ENCODE peak calls at places on chromosome 15, in four cellular contexts. N, G, F and I are unnamed samples.

GRCh38 chr15:35833590-35833989 is 287.6 kb upstream of the DPH6 start:
- DNase-seq in G (no peak), F (no peak), N (no peak), I (no peak)

GRCh38 chr15:28894631-28895030 is 8.9 kb downstream of the APBA2 start:
- DNase-seq in N (no peak), F (no peak), G (no peak), I (no peak)

GRCh38 chr15:56837281-56837680 is 81.2 kb upstream of the TCF12 start:
- DNase-seq in F (no peak), N (no peak), G (no peak), I (no peak)

GRCh38 chr15:77753238-77753873 is 120.6 kb upstream of the LINGO1 start:
- DNase-seq in G (no peak), N (no peak), F (no peak), I (no peak)

GRCh38 chr15:43928152-43928551 is 101.3 kb downstream of the WDR76 start:
- DNase-seq in N (no peak), F (no peak), G (no peak), I (no peak)

GRCh38 chr15:76642671-76643070 is 262.5 kb downstream of the SCAPER start:
- DNase-seq in F (no peak), G (no peak), N (no peak), I (no peak)

GRCh38 chr15:71588746-71589145 is 221.6 kb upstream of the NR2E3 start:
- DNase-seq in F (no peak), G (no peak), N (no peak), I (no peak)

GRCh38 chr15:90184786-90185704 is 16.1 kb upstream of the SEMA4B start:
- DNase-seq in N (peak), F (peak), G (peak), I (peak)

GRCh38 chr15:55267401-55268053 is 22.1 kb downstream of the RAB27A start:
- DNase-seq in N (peak), F (peak), G (peak), I (no peak)

GRCh38 chr15:98231696-98232440 is 271.4 kb downstream of the ARRDC4 start:
- DNase-seq in N (no peak), G (no peak), F (no peak), I (no peak)

GRCh38 chr15:99669250-99669649 is 64.0 kb downstream of the LYSMD4 start:
- DNase-seq in N (no peak), F (no peak), G (no peak), I (no peak)

GRCh38 chr15:29571728-29572454 is 250.4 kb downstream of the TJP1 start:
- DNase-seq in F (no peak), N (no peak), G (no peak), I (no peak)

GRCh38 chr15:62431806-62432205 is 266.7 kb upstream of the C2CD4B start:
- DNase-seq in N (no peak), G (no peak), F (no peak), I (no peak)

GRCh38 chr15:49137861-49138260 is 17.5 kb downstream of the COPS2 start:
- DNase-seq in F (no peak), G (no peak), N (no peak), I (no peak)

GRCh38 chr15:22922003-22922402 is 58.2 kb downstream of the CYFIP1 start:
- DNase-seq in F (no peak), G (no peak), N (no peak), I (no peak)

GRCh38 chr15:40452296-40453090 is 11.7 kb downstream of the BAHD1 start:
- DNase-seq in G (no peak), N (no peak), F (no peak), I (no peak)
- H3K27ac ChIP-seq in G (no peak), N (no peak), F (no peak), I (no peak)

DNA sequence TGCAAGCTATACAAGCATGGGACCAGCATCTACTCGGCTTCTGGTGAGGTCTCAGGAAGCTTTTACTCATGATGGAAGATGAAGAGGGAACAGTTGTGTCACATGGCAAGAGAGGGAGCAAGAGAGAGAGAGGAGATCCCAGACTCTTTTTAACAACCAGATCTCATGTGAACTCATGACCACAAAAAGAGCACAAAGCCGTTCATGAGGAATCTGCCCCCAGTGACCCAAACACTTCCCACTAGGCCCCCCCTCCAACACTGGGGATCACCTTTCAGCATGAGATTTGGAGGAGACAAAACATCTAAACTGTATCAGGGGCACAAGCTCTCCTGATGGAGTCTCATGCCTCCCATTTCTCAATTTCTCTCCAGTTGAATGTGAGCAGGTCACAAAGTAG is 38.6 kb downstream of the IL16 start:
- DNase-seq in N (no peak), F (no peak), G (no peak), I (no peak)
- H3K27ac ChIP-seq in N (no peak), F (no peak), G (peak), I (no peak)

GRCh38 chr15:32886441-32886840 is 168.6 kb downstream of the GREM1 start:
- DNase-seq in N (no peak), G (no peak), F (no peak), I (no peak)
- H3K27ac ChIP-seq in N (peak), G (no peak), F (no peak), I (no peak)

GRCh38 chr15:52509500-52510244 is 19.0 kb downstream of the MYO5A start:
- DNase-seq in F (no peak), G (no peak), N (no peak), I (no peak)
- H3K27ac ChIP-seq in F (no peak), G (no peak), N (no peak), I (peak)

DNA sequence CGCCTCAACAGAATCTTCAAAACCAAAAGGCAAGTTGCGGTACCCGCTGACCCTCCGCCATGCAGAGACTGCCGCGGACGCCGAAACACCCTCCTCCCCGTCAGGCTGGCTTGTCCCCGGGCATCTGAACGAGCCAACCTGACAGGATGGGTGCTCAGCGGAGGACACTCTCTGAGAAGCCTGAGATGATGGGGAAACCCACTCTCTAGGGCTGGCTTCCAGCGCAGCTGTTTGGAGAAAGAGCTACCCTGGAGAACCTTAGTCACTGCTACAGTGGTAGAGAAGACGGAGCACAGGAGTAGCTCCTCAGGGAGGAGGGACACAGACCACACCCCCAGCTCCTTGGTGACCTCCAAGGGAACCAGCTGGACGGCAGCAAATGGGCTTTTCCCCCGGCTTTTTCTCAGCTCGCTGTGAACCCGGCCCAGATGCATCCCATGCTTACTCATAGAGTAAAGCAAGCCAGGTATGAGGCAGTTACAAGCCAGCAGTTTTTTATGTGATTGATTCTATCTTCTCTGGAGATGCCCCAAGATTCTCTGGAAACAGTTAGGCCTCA is 38.9 kb downstream of the FAM174B start:
- DNase-seq in F (no peak), G (no peak), N (peak), I (no peak)
- H3K27ac ChIP-seq in F (no peak), G (peak), N (peak), I (no peak)

GRCh38 chr15:74863239-74864056 is 9.7 kb downstream of the SCAMP2 start:
- DNase-seq in F (no peak), N (no peak), G (no peak), I (no peak)
- H3K27ac ChIP-seq in F (no peak), N (no peak), G (peak), I (no peak)

GRCh38 chr15:81303241-81304225 is 20.4 kb downstream of the STARD5 start:
- DNase-seq in G (no peak), F (peak), N (no peak), I (no peak)
- H3K27ac ChIP-seq in G (peak), F (peak), N (peak), I (peak)

GRCh38 chr15:80140909-80141308 is 11.9 kb upstream of the FAH start:
- DNase-seq in N (no peak), G (no peak), F (no peak), I (no peak)

GRCh38 chr15:80142646-80143045 is 10.2 kb upstream of the FAH start:
- DNase-seq in N (no peak), G (no peak), F (no peak), I (no peak)

GRCh38 chr15:80138962-80139361 is 13.8 kb upstream of the FAH start:
- DNase-seq in F (no peak), G (no peak), N (no peak), I (no peak)

DNA sequence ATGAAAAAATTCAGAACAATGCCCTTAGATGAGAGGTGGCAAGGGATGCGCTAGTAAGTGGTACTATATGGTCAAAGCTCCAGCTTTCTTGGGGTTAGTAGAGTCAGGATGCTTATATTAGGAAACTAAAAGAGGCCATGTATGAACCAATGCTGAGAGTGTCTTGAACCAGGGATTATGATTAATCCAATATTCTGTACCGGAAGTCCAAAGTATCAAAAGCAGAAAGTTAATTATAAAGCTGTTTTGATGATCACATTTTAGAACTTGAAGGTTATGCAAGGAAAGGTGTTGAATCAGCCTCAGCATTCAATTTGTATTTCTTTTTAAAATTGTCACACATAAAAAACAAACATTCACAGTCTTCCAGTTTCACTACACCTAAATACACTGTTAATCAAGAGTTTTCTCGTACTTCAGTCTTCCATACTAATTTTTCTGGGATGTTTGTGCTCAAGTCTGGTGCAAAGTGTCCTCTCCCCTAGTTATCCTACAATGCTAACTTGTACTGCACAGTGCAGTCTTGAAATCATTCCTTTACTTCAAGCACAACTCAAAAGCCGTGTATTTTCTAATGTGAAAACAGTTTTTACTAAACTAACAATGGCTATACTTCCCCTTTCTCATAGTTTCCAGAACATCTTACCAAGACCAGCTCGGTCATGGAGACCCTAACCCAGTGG is 10.7 kb upstream of the FAH start:
- DNase-seq in F (no peak), G (no peak), N (no peak), I (no peak)
- H3K27ac ChIP-seq in F (no peak), G (no peak), N (no peak), I (no peak)